ENCODE peak calls at places on chromosomes 11 and 22, in five cellular contexts. T, W, M, Z and O are unnamed samples.

GRCh38 chr22:29716814-29717213 is 3.0 kb upstream of the CABP7 start:
- DNase-seq in T (peak), W (no peak), M (peak), Z (no peak), O (peak)

GRCh38 chr11:66787934-66788758 is 55.1 kb upstream of the RCE1 start:
- DNase-seq in T (peak), W (no peak), M (no peak), Z (no peak), O (no peak)

GRCh38 chr11:128318856-128319474 is 268.4 kb downstream of the ETS1 start:
- DNase-seq in T (no peak), W (no peak), M (no peak), Z (no peak), O (no peak)

GRCh38 chr22:32661296-32661695 is 140.2 kb upstream of the TIMP3 start:
- DNase-seq in T (no peak), W (peak), M (peak), Z (peak), O (peak)

GRCh38 chr22:33112606-33113005 is 54.4 kb upstream of the SYN3 start:
- DNase-seq in T (no peak), W (no peak), M (no peak), Z (no peak), O (no peak)

GRCh38 chr11:127632971-127633680 is 632.6 kb upstream of the KIRREL3 start:
- DNase-seq in T (no peak), W (no peak), M (no peak), Z (no peak), O (peak)

GRCh38 chr11:7079545-7080135 is 9.2 kb upstream of the RBMXL2 start:
- DNase-seq in T (no peak), W (no peak), M (no peak), Z (no peak), O (no peak)

GRCh38 chr11:29282088-29282487 is 734.7 kb downstream of the KCNA4 start:
- DNase-seq in T (peak), W (no peak), M (no peak), Z (no peak), O (peak)

GRCh38 chr11:47391711-47392432 is 13.5 kb upstream of the SPI1 start:
- DNase-seq in T (no peak), W (peak), M (no peak), Z (peak), O (no peak)

GRCh38 chr11:35662649-35663407 is at the start of gene TRIM44:
- DNase-seq in T (peak), W (peak), M (peak), Z (peak), O (peak)

GRCh38 chr22:35995772-35996171 is 32.9 kb downstream of the RBFOX2 start:
- DNase-seq in T (peak), W (peak), M (peak), Z (no peak), O (peak)

GRCh38 chr11:9150944-9151343 is 59.5 kb upstream of the SCUBE2 start:
- DNase-seq in T (no peak), W (no peak), M (no peak), Z (no peak), O (no peak)

GRCh38 chr11:116829525-116830183 is at the start of gene APOC3:
- DNase-seq in T (no peak), W (no peak), M (no peak), Z (no peak), O (peak)

GRCh38 chr22:36714110-36714509 is 10.6 kb upstream of the CACNG2 start:
- DNase-seq in T (no peak), W (no peak), M (no peak), Z (no peak), O (no peak)

GRCh38 chr11:82757660-82758301 is 24.1 kb upstream of the FAM181B start:
- DNase-seq in T (no peak), W (no peak), M (no peak), Z (no peak), O (no peak)

GRCh38 chr22:48737461-48738203 is 1090.0 kb downstream of the BRD1 start:
- DNase-seq in T (no peak), W (peak), M (no peak), Z (peak), O (no peak)

GRCh38 chr11:110524227-110524626 is 94.5 kb downstream of the FDX1 start:
- DNase-seq in T (peak), W (no peak), M (no peak), Z (no peak), O (peak)

GRCh38 chr22:37739000-37739399 is 42.2 kb downstream of the TRIOBP start:
- DNase-seq in T (no peak), W (peak), M (no peak), Z (no peak), O (peak)

GRCh38 chr11:59668188-59668949 is 468 bp downstream of the PATL1 start:
- DNase-seq in T (peak), W (peak), M (peak), Z (peak), O (peak)

GRCh38 chr11:34364102-34364501 is 6.3 kb upstream of the ABTB2 start:
- DNase-seq in T (no peak), W (no peak), M (no peak), Z (no peak), O (peak)

GRCh38 chr11:96051820-96052219 is 127.9 kb upstream of the MTMR2 start:
- DNase-seq in T (peak), W (no peak), M (no peak), Z (no peak), O (no peak)

GRCh38 chr11:107011977-107012376 is 6.3 kb downstream of the GUCY1A2 start:
- DNase-seq in T (peak), W (no peak), M (no peak), Z (no peak), O (no peak)

GRCh38 chr11:94706211-94706610 is 61.9 kb upstream of the AMOTL1 start:
- DNase-seq in T (peak), W (no peak), M (no peak), Z (no peak), O (peak)

GRCh38 chr22:30196141-30196866 is 50.3 kb downstream of the LIF start:
- DNase-seq in T (peak), W (peak), M (peak), Z (peak), O (peak)

GRCh38 chr11:70618471-70619101 is 220.3 kb downstream of the CTTN start:
- DNase-seq in T (no peak), W (no peak), M (peak), Z (peak), O (no peak)

GRCh38 chr11:116061322-116061721 is 557.1 kb upstream of the CADM1 start:
- DNase-seq in T (no peak), W (no peak), M (no peak), Z (no peak), O (no peak)

GRCh38 chr11:110989734-110990133 is 255.8 kb upstream of the POU2AF2 start:
- DNase-seq in T (no peak), W (no peak), M (peak), Z (no peak), O (peak)

GRCh38 chr11:20364412-20364792 is 888 bp downstream of the HTATIP2 start:
- DNase-seq in T (peak), W (no peak), M (peak), Z (no peak), O (no peak)

GRCh38 chr11:94727766-94728165 is 40.4 kb upstream of the AMOTL1 start:
- DNase-seq in T (peak), W (no peak), M (no peak), Z (no peak), O (no peak)

GRCh38 chr11:69442807-69443137 is 38.7 kb upstream of the LINC01488 start:
- DNase-seq in T (peak), W (peak), M (no peak), Z (no peak), O (peak)

GRCh38 chr22:44746836-44747519 is 5.4 kb upstream of the ARHGAP8 start:
- DNase-seq in T (no peak), W (no peak), M (peak), Z (no peak), O (no peak)

GRCh38 chr11:76832365-76832764 is 28.4 kb upstream of the ACER3 start:
- DNase-seq in T (no peak), W (no peak), M (no peak), Z (no peak), O (no peak)

GRCh38 chr22:37681556-37682049 is 4.5 kb upstream of the NOL12 start:
- DNase-seq in T (peak), W (peak), M (peak), Z (peak), O (peak)

GRCh38 chr22:26480611-26480932 is 3.0 kb downstream of the HPS4 start:
- DNase-seq in T (no peak), W (no peak), M (no peak), Z (no peak), O (no peak)

GRCh38 chr22:26481112-26481693 is 2.4 kb downstream of the HPS4 start:
- DNase-seq in T (no peak), W (no peak), M (no peak), Z (no peak), O (no peak)

GRCh38 chr22:26482171-26482570 is 1.4 kb downstream of the HPS4 start:
- DNase-seq in T (no peak), W (no peak), M (no peak), Z (no peak), O (no peak)

GRCh38 chr22:26483043-26483438 is 542 bp downstream of the HPS4 start:
- DNase-seq in T (no peak), W (no peak), M (no peak), Z (no peak), O (no peak)

GRCh38 chr22:26481694-26482093 is 1.9 kb downstream of the HPS4 start:
- DNase-seq in T (no peak), W (no peak), M (no peak), Z (no peak), O (no peak)
- H3K4me3 ChIP-seq in T (no peak), W (no peak), M (no peak), Z (no peak), O (no peak)

DNA sequence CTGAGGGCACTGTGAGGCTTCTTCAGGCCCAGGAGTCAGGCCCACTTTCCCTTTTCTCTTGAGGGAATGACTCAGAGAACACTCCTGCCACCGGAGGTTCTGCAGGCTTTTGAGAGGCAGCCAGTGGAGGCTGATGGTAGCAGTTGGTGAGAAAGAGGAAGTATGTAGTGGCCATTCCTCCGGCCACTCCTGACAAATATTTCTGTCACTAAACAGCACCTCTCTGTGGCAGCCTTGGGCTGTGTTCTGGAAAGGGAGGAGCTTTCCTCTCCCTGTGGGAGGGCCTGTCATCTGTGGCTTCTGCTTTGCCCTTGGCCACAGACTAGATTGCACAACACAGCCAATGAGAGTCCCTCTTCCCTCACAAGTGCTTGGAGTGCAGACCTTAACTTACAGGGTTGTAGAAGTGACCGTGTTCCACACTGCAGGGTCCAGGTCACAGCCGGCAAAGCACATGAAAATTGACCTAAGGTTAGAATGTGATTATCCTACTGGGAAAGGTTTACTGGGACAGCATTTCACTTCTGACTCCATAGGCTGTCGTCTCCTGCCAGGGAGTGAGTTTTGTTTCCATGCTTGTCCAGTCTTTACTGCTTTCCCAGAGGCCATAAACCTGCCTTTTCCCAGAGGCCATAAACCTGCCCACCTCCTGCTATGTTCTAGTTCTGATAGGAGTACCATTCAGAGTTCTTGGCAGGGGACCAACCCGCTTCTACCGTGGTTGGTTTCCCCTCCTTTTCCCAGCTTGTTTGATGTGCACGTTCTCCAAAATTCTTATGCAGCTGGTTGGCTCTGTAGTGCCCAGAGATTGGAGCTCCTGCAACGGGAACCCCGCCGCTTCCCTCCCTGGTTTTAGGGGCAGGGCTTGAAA is 33.3 kb downstream of the MARK2 start:
- DNase-seq in T (peak), W (peak), M (peak), Z (no peak), O (peak)
- TF ChIP-seq CTCF in T (peak), W (peak), M (peak), Z (peak), O (peak)

GRCh38 chr11:2303627-2304155 is 1.9 kb downstream of the TSPAN32 start:
- DNase-seq in T (no peak), W (peak), M (no peak), Z (no peak), O (no peak)
- H3K4me3 ChIP-seq in T (no peak), W (no peak), M (no peak), Z (no peak), O (no peak)

GRCh38 chr11:3796346-3796745 is 1.0 kb downstream of the NUP98 start:
- DNase-seq in T (no peak), W (no peak), M (no peak), Z (no peak), O (no peak)

GRCh38 chr11:3799143-3799542 is 1.8 kb upstream of the NUP98 start:
- DNase-seq in T (no peak), W (no peak), M (no peak), Z (no peak), O (no peak)

GRCh38 chr11:3796796-3797328 is 492 bp downstream of the NUP98 start:
- DNase-seq in T (no peak), W (no peak), M (no peak), Z (no peak), O (no peak)

GRCh38 chr11:3795131-3796092 is 1.9 kb downstream of the NUP98 start:
- DNase-seq in T (no peak), W (no peak), M (no peak), Z (no peak), O (no peak)

GRCh38 chr11:3797329-3798090 is at the start of gene NUP98:
- DNase-seq in T (peak), W (peak), M (peak), Z (peak), O (peak)
- TF ChIP-seq CTCF in T (no peak), W (no peak), M (no peak), Z (peak), O (no peak)

GRCh38 chr22:40680819-40681183 is 1.5 kb downstream of the MCHR1 start:
- DNase-seq in T (no peak), W (no peak), M (no peak), Z (no peak), O (no peak)

GRCh38 chr22:40681451-40681850 is 2.2 kb downstream of the MCHR1 start:
- DNase-seq in T (no peak), W (no peak), M (no peak), Z (no peak), O (no peak)

GRCh38 chr22:40679964-40680818 is 907 bp downstream of the MCHR1 start:
- DNase-seq in T (no peak), W (no peak), M (no peak), Z (no peak), O (peak)

GRCh38 chr22:40678493-40679248 is 613 bp upstream of the MCHR1 start:
- DNase-seq in T (no peak), W (no peak), M (no peak), Z (no peak), O (no peak)

GRCh38 chr22:40679249-40679963 is at the start of gene MCHR1:
- DNase-seq in T (no peak), W (peak), M (no peak), Z (no peak), O (no peak)
- H3K4me3 ChIP-seq in T (no peak), W (no peak), M (no peak), Z (no peak), O (peak)

DNA sequence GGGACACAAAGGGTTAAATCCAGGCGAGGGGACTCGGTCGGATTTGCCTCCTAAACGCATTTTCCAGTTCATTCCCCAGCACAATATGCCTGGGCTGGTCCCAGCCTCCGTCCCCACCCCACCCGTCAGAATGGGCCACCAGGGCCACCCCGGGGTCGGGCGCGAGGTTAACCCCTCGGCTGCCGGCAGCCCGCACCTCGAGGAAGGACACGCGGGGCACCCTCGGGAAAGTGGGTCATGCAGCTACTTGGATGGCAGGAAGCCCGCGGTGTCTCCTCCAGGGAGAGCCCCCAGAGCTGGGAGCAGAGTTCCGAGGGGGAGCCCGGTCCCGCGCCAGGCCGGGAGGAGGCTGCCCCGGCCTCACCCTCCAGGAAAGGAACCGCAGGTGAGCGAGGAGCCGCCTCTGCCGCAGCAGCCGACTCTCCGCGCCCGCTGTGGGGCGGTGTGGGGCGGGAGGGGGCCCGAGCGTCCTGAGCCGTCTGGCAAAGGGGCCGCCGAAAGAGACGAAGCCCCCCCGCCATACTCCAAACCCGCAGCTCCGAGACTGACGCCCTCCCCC is 1.4 kb downstream of the NECTIN1 start:
- DNase-seq in T (peak), W (no peak), M (peak), Z (peak), O (no peak)
- TF ChIP-seq CTCF in T (peak), W (peak), M (no peak), Z (no peak), O (no peak)